ENCODE peak calls at places on chromosomes 7 and 10, in nine cellular contexts. N is transverse colon, K is suprapubic skin, X is SK-N-SH, G is HCT116, W is upper lobe of left lung, P is breast epithelium, Z is stomach, M is K562. C is an unnamed sample.

GRCh38 chr7:6158424-6159096 is 113.9 kb downstream of the CYTH3 start:
- DNase-seq in N (no peak), K (no peak), X (peak), G (no peak), W (peak), P (no peak), Z (no peak), M (no peak), C (no peak)

GRCh38 chr7:129209067-129209926 is 15.5 kb upstream of the AHCYL2 start:
- DNase-seq in N (no peak), K (no peak), X (no peak), G (no peak), W (no peak), P (no peak), Z (no peak), M (no peak), C (no peak)

GRCh38 chr7:30348083-30348560 is 63.7 kb downstream of the ZNRF2 start:
- DNase-seq in N (no peak), K (no peak), X (no peak), G (peak), W (no peak), P (no peak), Z (no peak), M (peak), C (peak)

GRCh38 chr10:89147256-89147655 is 59.9 kb downstream of the CH25H start:
- DNase-seq in N (no peak), K (no peak), X (no peak), G (no peak), W (no peak), P (no peak), Z (no peak), M (no peak), C (no peak)

GRCh38 chr10:1287493-1288480 is 231.6 kb downstream of the WDR37 start:
- DNase-seq in N (no peak), K (no peak), X (peak), G (no peak), W (no peak), P (no peak), Z (no peak), M (no peak), C (no peak)

GRCh38 chr7:118182618-118183253 is 1.2 kb upstream of the LSM8 start:
- DNase-seq in N (no peak), K (no peak), X (no peak), G (no peak), W (no peak), P (no peak), Z (no peak), M (no peak), C (no peak)

GRCh38 chr7:130959743-130960207 is 225.8 kb upstream of the KLF14 start:
- DNase-seq in N (no peak), K (no peak), X (no peak), G (peak), W (no peak), P (no peak), Z (no peak), M (peak), C (no peak)

GRCh38 chr7:100879685-100880261 is 4.9 kb downstream of the SRRT start:
- DNase-seq in N (no peak), K (no peak), X (peak), G (no peak), W (no peak), P (no peak), Z (no peak), M (peak), C (no peak)

GRCh38 chr7:103343758-103344452 is 662 bp downstream of the DNAJC2 start:
- DNase-seq in N (peak), K (peak), X (peak), G (no peak), W (no peak), P (no peak), Z (no peak), M (peak), C (no peak)

GRCh38 chr7:141511370-141512335 is 39.6 kb upstream of the AGK start:
- DNase-seq in N (peak), K (no peak), X (no peak), G (no peak), W (peak), P (no peak), Z (peak), M (no peak), C (no peak)

GRCh38 chr10:35749230-35749629 is 107.1 kb upstream of the FZD8 start:
- DNase-seq in N (no peak), K (no peak), X (no peak), G (no peak), W (no peak), P (no peak), Z (no peak), M (no peak), C (no peak)

GRCh38 chr10:49138361-49138891 is 4.6 kb upstream of the FAM170B start:
- DNase-seq in N (no peak), K (no peak), X (no peak), G (no peak), W (peak), P (no peak), Z (no peak), M (no peak), C (no peak)

GRCh38 chr10:110350812-110351211 is 46.1 kb upstream of the SMNDC1 start:
- DNase-seq in N (no peak), K (no peak), X (no peak), G (no peak), W (no peak), P (no peak), Z (no peak), M (no peak), C (no peak)

GRCh38 chr10:35690534-35690933 is 48.4 kb upstream of the FZD8 start:
- DNase-seq in N (no peak), K (no peak), X (no peak), G (no peak), W (no peak), P (no peak), Z (peak), M (no peak), C (no peak)

GRCh38 chr7:130943981-130944380 is 210.0 kb upstream of the KLF14 start:
- DNase-seq in N (no peak), K (no peak), X (no peak), G (no peak), W (no peak), P (no peak), Z (no peak), M (no peak), C (no peak)

GRCh38 chr10:123994417-123995081 is 98.8 kb downstream of the CHST15 start:
- DNase-seq in N (peak), K (peak), X (peak), G (peak), W (peak), P (peak), Z (peak), M (peak), C (peak)

GRCh38 chr10:93383562-93383981 is 98.6 kb downstream of the MYOF start:
- DNase-seq in N (no peak), K (no peak), X (no peak), G (no peak), W (no peak), P (no peak), Z (no peak), M (no peak), C (no peak)

GRCh38 chr10:101759354-101760247 is 16.3 kb downstream of the FGF8 start:
- DNase-seq in N (no peak), K (peak), X (peak), G (no peak), W (no peak), P (no peak), Z (no peak), M (no peak), C (no peak)

GRCh38 chr10:125479059-125479458 is 203.9 kb downstream of the TEX36 start:
- DNase-seq in N (no peak), K (no peak), X (no peak), G (peak), W (no peak), P (no peak), Z (no peak), M (no peak), C (no peak)

GRCh38 chr10:52541082-52541481 is 227.0 kb downstream of the DKK1 start:
- DNase-seq in N (no peak), K (peak), X (peak), G (no peak), W (no peak), P (no peak), Z (no peak), M (no peak), C (no peak)

GRCh38 chr7:108515636-108516035 is 10.3 kb downstream of the PNPLA8 start:
- DNase-seq in N (no peak), K (no peak), X (no peak), G (no peak), W (no peak), P (no peak), Z (no peak), M (no peak), C (no peak)

GRCh38 chr7:87231243-87231642 is 11.7 kb upstream of the TMEM243 start:
- DNase-seq in N (no peak), K (no peak), X (peak), G (no peak), W (peak), P (no peak), Z (peak), M (no peak), C (no peak)

GRCh38 chr7:2862831-2863361 is 18.8 kb upstream of the GNA12 start:
- DNase-seq in N (no peak), K (no peak), X (no peak), G (no peak), W (no peak), P (no peak), Z (no peak), M (no peak), C (no peak)

GRCh38 chr10:74511051-74511450 is 315.3 kb upstream of the KAT6B start:
- DNase-seq in N (no peak), K (no peak), X (no peak), G (no peak), W (no peak), P (no peak), Z (no peak), M (no peak), C (no peak)

GRCh38 chr10:86798636-86799035 is 42.2 kb downstream of the BMPR1A start:
- DNase-seq in N (no peak), K (no peak), X (no peak), G (no peak), W (no peak), P (no peak), Z (no peak), M (no peak), C (no peak)

GRCh38 chr10:102550636-102551210 is 47.0 kb downstream of the SUFU start:
- DNase-seq in N (no peak), K (no peak), X (no peak), G (no peak), W (no peak), P (no peak), Z (no peak), M (no peak), C (no peak)

GRCh38 chr7:79855172-79855571 is 279.5 kb upstream of the GNAI1 start:
- DNase-seq in N (no peak), K (no peak), X (no peak), G (no peak), W (no peak), P (no peak), Z (no peak), M (no peak), C (no peak)

GRCh38 chr10:5887029-5887428 is 2.7 kb downstream of the ANKRD16 start:
- DNase-seq in N (no peak), K (no peak), X (no peak), G (no peak), W (no peak), P (no peak), Z (no peak), M (no peak), C (no peak)

DNA sequence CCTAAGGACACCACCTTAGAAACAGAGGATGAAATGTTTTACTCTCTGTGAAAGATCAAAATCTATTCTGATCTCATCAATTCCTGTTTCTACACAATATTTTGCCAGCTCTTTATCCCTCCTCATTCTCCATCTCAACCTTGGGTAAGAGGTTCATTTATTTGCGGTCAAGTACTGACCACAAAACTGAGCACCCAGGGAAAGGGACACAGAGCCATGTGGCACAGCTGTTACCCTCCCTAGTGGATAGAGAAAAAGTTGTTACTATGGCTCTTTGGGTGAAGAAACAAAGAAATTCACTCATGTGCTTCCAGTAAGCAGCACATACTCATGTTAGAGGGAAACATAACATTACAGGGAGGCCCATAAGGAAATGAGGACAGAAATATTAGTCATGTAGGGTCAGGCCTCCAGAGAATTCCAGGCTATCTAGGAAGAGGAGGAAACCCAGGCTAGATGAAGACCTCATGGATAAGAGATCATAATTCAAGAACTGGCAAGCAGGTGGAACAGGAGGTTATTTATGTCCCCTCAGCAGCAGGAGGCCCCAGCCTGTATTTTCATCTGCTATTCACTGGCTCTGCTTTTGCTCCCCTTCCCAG is 114.5 kb downstream of the ATE1 start:
- DNase-seq in N (no peak), K (no peak), X (no peak), G (no peak), W (no peak), P (no peak), Z (no peak), M (no peak), C (no peak)
- TF ChIP-seq POLR2AphosphoS5 in N (no peak), K (no peak), X (no peak), G (no peak), W (no peak), P (no peak), Z (no peak), M (no peak), C (no peak)

GRCh38 chr10:99849525-99849924 is 67.1 kb downstream of the ABCC2 start:
- DNase-seq in N (no peak), K (no peak), X (no peak), G (no peak), W (no peak), P (no peak), Z (no peak), M (no peak), C (no peak)
- H3K4me3 ChIP-seq in N (no peak), K (no peak), X (no peak), G (no peak), W (no peak), P (no peak), Z (no peak), M (no peak), C (no peak)

GRCh38 chr10:132309466-132309865 is 1.7 kb upstream of the STK32C start:
- DNase-seq in N (no peak), K (peak), X (no peak), G (no peak), W (no peak), P (peak), Z (no peak), M (no peak), C (no peak)

GRCh38 chr10:132310701-132311337 is 3.1 kb upstream of the STK32C start:
- DNase-seq in N (no peak), K (peak), X (no peak), G (no peak), W (no peak), P (peak), Z (no peak), M (no peak), C (no peak)

GRCh38 chr10:132313305-132313704 is 5.6 kb upstream of the STK32C start:
- DNase-seq in N (no peak), K (no peak), X (no peak), G (no peak), W (no peak), P (peak), Z (no peak), M (no peak), C (no peak)

GRCh38 chr10:132309879-132310591 is 2.3 kb upstream of the STK32C start:
- DNase-seq in N (no peak), K (peak), X (no peak), G (no peak), W (no peak), P (peak), Z (no peak), M (no peak), C (no peak)

GRCh38 chr10:132311338-132311939 is 3.7 kb upstream of the STK32C start:
- DNase-seq in N (no peak), K (peak), X (no peak), G (peak), W (no peak), P (peak), Z (no peak), M (peak), C (no peak)
- TF ChIP-seq CTCF in N (no peak), K (no peak), X (no peak), G (peak), W (no peak), P (no peak), Z (no peak), M (peak), C (no peak)

DNA sequence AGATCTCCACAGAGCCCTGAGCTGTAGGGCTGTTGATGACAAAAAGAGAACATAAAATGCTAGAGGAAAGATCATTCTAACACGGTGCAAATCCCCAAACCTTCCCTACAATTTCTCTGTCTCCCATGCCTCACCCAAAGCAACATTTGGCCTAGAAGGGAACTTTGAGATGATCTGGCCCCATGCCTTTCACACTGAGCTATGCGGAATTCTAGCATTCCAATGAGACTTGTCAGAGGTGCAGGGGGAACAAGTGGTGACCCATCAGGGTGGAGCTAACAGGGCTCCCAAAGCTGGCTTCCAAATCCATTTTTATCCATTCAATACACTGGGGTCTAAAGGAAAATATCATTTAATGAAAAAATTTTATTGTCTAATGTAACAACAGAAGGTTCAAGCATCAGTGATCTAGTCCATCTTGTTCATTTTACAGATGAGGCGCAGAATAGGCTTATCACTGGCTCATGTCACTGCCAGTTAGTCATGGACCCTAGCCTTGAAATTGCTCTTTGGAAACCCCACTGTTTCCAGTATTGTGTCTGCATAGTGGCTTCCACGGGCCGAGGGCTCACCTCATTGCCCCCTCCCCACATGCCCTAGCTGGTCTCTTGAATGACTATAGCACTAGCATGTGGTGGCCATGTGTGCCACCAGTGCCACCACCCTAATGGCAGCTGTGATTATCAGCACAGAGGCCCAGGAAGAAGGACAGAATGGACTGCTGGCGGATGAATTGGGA is 1001.0 kb downstream of the LRMDA start:
- DNase-seq in N (peak), K (peak), X (peak), G (no peak), W (no peak), P (no peak), Z (no peak), M (no peak), C (no peak)
- TF ChIP-seq POLR2AphosphoS5 in N (peak), K (no peak), X (peak), G (no peak), W (peak), P (no peak), Z (peak), M (no peak), C (no peak)

GRCh38 chr10:3871424-3871996 is 86.5 kb upstream of the KLF6 start:
- DNase-seq in N (no peak), K (no peak), X (no peak), G (no peak), W (no peak), P (no peak), Z (no peak), M (no peak), C (no peak)

GRCh38 chr10:3875842-3876235 is 90.8 kb upstream of the KLF6 start:
- DNase-seq in N (no peak), K (peak), X (no peak), G (no peak), W (no peak), P (no peak), Z (no peak), M (no peak), C (no peak)

GRCh38 chr10:3874988-3875841 is 90.2 kb upstream of the KLF6 start:
- DNase-seq in N (peak), K (peak), X (no peak), G (no peak), W (no peak), P (no peak), Z (no peak), M (no peak), C (no peak)

GRCh38 chr10:3872700-3873099 is 87.7 kb upstream of the KLF6 start:
- DNase-seq in N (no peak), K (no peak), X (no peak), G (no peak), W (peak), P (no peak), Z (no peak), M (no peak), C (no peak)

DNA sequence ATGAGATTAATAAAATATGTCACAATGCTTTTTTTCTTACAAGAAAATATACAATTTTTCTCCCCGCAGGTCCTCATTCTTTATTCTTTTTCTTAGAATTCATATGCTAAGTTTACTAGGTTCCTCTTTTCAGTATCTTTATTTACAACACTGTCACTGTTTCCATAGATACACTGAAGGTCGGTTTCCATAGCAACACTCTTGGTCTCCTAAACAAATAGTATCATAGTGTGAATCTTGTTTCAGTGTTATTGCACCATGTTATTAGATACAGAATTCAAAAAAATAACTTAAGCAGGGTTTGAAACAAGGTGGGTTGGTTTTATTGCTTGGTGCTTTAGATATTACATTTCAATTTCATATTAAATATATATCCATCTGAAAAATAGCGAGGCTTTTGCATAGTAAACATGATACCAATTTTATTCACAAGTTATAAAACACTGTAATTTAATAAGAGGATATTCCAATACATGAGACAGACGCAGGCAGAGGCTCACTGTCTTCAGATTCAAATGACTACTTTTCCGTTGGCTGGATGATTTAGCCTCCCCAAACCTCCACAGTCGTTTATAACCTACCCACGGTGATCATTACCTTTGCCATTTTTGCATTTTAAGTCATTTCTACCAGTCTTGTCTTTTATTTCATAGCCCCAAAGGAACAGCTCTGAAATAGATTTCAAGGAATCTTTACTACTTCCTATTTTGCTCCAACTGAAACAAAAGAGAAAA is 88.9 kb upstream of the KLF6 start:
- DNase-seq in N (no peak), K (no peak), X (peak), G (peak), W (no peak), P (no peak), Z (no peak), M (peak), C (no peak)
- H3K4me3 ChIP-seq in N (no peak), K (no peak), X (no peak), G (no peak), W (no peak), P (no peak), Z (no peak), M (no peak), C (no peak)

DNA sequence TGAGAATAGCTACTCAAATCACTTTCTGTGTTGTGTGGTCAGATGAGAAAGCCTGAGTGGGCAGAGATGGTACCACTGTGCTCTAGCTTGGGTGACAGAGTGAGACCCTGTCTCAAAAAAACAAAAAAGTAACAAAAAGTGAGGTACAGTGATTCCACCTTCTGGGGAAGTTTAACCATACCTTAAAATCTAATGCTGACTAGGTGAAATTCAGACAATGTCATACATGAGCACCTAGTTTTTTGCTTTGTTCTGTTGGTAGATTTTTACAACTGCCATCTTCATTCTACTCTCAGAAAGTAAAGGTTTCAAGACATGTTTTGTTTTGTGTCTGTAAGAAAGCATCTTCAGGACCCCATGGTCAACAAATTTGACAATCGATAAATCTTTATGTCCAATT is 144.2 kb downstream of the ARHGAP21 start:
- DNase-seq in N (no peak), K (no peak), X (no peak), G (no peak), W (no peak), P (no peak), Z (no peak), M (no peak), C (no peak)
- TF ChIP-seq CTCF in N (no peak), K (no peak), X (no peak), G (no peak), W (no peak), P (no peak), Z (no peak), M (no peak), C (no peak)

GRCh38 chr7:132080967-132081668 is 495.2 kb downstream of the PLXNA4 start:
- DNase-seq in N (peak), K (no peak), X (no peak), G (no peak), W (no peak), P (no peak), Z (no peak), M (no peak), C (no peak)
- TF ChIP-seq POLR2AphosphoS5 in N (peak), K (no peak), X (no peak), G (no peak), W (no peak), P (peak), Z (peak), M (no peak), C (no peak)

C was measured in Panc1.